ENCODE peak calls at places on chromosomes 12 and 14, in five cellular contexts. L is GM12878, V is HEK293T, H is K562, C is SK-N-SH. J is an unnamed sample.

GRCh38 chr12:45433441-45433868 is 217.6 kb downstream of the ANO6 start:
- DNase-seq in L (no peak), V (no peak), H (no peak), C (no peak), J (peak)

GRCh38 chr12:30692470-30692869 is 3.2 kb downstream of the IPO8 start:
- DNase-seq in L (no peak), V (no peak), H (no peak), C (no peak), J (no peak)

GRCh38 chr12:103401421-103401820 is 94.3 kb downstream of the C12orf42 start:
- DNase-seq in L (no peak), V (no peak), H (no peak), C (no peak), J (peak)

GRCh38 chr14:91866511-91867295 is 633 bp downstream of the TC2N start:
- DNase-seq in L (no peak), V (no peak), H (no peak), C (no peak), J (no peak)

GRCh38 chr12:68189766-68190700 is 30.5 kb upstream of the IFNG start:
- DNase-seq in L (no peak), V (no peak), H (no peak), C (no peak), J (no peak)

GRCh38 chr12:30181334-30181733 is 397.6 kb upstream of the TMTC1 start:
- DNase-seq in L (no peak), V (no peak), H (no peak), C (no peak), J (no peak)

GRCh38 chr12:62448436-62448835 is 18.2 kb upstream of the MON2 start:
- DNase-seq in L (no peak), V (no peak), H (no peak), C (no peak), J (no peak)

GRCh38 chr12:3243376-3244084 is 166.4 kb downstream of the TSPAN9 start:
- DNase-seq in L (no peak), V (no peak), H (no peak), C (no peak), J (no peak)

GRCh38 chr14:98262566-98262965 is 1009.4 kb downstream of the BCL11B start:
- DNase-seq in L (no peak), V (no peak), H (no peak), C (no peak), J (no peak)

DNA sequence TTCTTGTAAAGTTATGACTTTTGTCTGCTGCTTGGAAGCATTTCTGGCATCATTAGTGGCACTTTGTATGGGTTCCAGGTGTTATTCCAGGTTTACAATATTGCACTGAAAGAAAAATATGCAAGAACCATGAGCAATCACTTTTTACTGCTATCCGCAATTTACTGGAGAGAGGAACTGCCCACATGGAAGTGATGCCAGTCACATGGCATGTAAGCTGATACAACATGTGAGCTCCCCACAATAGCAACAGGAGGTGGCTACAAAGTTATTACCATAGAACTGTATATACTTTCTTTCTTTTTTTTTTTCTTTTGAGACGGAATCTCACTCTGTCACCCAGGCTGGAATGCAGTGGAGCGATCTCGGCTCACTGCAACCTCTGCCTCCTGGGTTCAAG is 1012.1 kb downstream of the BCL11B start:
- DNase-seq in L (no peak), V (no peak), H (no peak), C (no peak), J (no peak)
- TF ChIP-seq FOXM1 in L (no peak), V (no peak), H (no peak), C (no peak), J (no peak)

DNA sequence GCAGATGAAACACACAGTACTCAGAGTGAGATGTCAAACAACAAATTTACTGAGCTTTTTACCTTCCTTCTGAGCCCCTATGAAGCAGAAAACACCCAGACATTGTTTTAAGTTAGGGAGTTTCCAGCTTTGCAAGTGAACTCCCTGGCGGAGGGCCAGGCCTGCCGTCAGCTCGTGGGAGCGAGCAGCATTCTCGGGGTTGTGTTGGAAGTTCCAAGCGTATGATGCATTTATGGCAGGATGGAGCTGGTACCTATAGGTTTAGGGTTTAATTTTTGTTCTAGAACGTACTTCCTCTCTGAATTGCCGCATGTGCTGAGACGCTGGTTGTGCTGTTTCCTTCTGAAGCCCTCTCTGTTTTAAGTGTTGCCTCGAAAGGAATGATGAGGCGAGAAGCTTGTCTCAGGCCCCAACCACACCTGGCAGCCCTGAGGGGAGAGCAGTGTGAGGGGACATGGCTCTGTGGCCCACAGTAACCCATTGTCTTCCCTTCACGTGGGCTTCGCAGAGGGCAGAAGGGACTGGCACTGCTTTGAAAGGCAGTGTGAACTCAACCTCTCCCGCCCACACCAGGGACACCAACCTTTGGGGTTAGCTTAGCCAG is 76.6 kb downstream of the SSPN start:
- DNase-seq in L (peak), V (no peak), H (peak), C (no peak), J (no peak)
- TF ChIP-seq FOXM1 in L (no peak), V (no peak), H (no peak), C (no peak), J (no peak)

GRCh38 chr14:100901391-100902183 is 1.9 kb downstream of the RTL1 start:
- DNase-seq in L (no peak), V (no peak), H (no peak), C (peak), J (no peak)
- TF ChIP-seq FOXM1 in L (no peak), V (no peak), H (no peak), C (no peak), J (no peak)

DNA sequence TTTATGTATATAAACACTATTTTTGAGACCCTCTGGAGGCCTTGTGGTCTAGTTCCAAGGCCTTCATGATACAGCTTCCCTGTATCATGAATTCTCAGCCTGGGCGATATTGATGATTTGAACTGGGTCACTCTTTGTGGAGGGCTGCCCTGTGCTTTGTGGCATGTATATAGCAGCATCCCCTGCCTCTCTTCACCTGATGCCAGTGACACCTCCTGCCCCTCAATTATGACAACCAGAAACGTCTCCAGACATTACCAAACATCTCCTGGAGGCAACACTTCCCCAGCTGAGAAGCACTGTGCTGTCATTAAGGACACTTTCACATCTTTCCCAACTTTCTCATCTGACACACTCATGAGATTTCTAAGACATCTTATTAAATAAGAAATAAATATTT is 315.4 kb downstream of the BCL11B start:
- DNase-seq in L (no peak), V (no peak), H (no peak), C (no peak), J (no peak)
- TF ChIP-seq FOXM1 in L (no peak), V (no peak), H (no peak), C (no peak), J (no peak)

GRCh38 chr14:86961106-86961716 is 1031.8 kb downstream of the GALC start:
- DNase-seq in L (no peak), V (peak), H (peak), C (peak), J (peak)
- TF ChIP-seq FOXM1 in L (no peak), V (no peak), H (no peak), C (no peak), J (no peak)

GRCh38 chr14:64706552-64707193 is 2.4 kb downstream of the PLEKHG3 start:
- DNase-seq in L (no peak), V (no peak), H (no peak), C (peak), J (peak)

GRCh38 chr14:64708148-64709004 is 4.2 kb downstream of the PLEKHG3 start:
- DNase-seq in L (no peak), V (no peak), H (no peak), C (no peak), J (no peak)

GRCh38 chr14:64706119-64706465 is 1.9 kb downstream of the PLEKHG3 start:
- DNase-seq in L (no peak), V (no peak), H (no peak), C (no peak), J (no peak)

GRCh38 chr14:64709126-64709525 is 4.9 kb downstream of the PLEKHG3 start:
- DNase-seq in L (no peak), V (no peak), H (no peak), C (no peak), J (no peak)

DNA sequence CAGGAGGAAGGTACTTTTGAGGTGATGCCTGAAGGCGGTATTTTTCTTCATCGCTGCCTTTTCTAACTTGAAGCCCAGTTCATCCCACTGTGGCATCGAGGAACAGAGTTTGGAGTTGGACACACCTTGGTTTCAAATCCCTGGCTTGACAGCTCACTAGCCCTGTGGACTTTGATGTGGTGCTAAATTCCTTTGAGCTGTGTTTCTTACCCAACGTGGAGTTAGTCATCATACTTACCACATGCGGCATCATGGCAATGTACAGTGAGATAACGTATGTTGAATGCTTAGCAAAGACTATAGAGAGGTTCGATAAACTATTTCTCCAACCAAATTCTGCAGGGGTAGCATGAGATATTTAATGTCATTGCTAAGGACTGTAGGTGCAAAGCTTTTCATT is 3.4 kb downstream of the PLEKHG3 start:
- DNase-seq in L (no peak), V (no peak), H (no peak), C (no peak), J (peak)
- TF ChIP-seq FOXM1 in L (no peak), V (no peak), H (no peak), C (no peak), J (no peak)

GRCh38 chr14:53035796-53036195 is 84.9 kb upstream of the FERMT2 start:
- DNase-seq in L (no peak), V (no peak), H (no peak), C (no peak), J (no peak)
- TF ChIP-seq FOXM1 in L (no peak), V (no peak), H (no peak), C (no peak), J (no peak)